ENCODE peak calls at places on chromosomes 12 and 14, in six cellular contexts. G is OCI-LY7, W is fibroblast of mammary gland, J is hepatocyte, Y is neural progenitor cell, M is kidney. Z is an unnamed sample.
A peak's percentile ranks its signal among the peaks of the same experiment; 100 is the strongest.

GRCh38 chr12:117090816-117091711 is 8.2 kb downstream of the TESC start:
- DNase-seq in G (no peak), W (no peak), J (no peak), Y (no peak), M (peak; percentile 91), Z (no peak)

GRCh38 chr14:26808407-26808806 is 210.6 kb upstream of the NOVA1 start:
- DNase-seq in G (no peak), W (peak; percentile 61), J (no peak), Y (no peak), M (no peak), Z (no peak)

GRCh38 chr12:29726321-29726692 is 57.4 kb downstream of the TMTC1 start:
- DNase-seq in G (no peak), W (peak; percentile 67), J (no peak), Y (no peak), M (no peak), Z (peak; percentile 14)

GRCh38 chr14:65164825-65165135 is 62.5 kb upstream of the MAX start:
- DNase-seq in G (no peak), W (no peak), J (no peak), Y (no peak), M (no peak), Z (no peak)

GRCh38 chr14:20306079-20306423 is 300 bp upstream of the TTC5 start:
- DNase-seq in G (no peak), W (no peak), J (no peak), Y (no peak), M (no peak), Z (no peak)

GRCh38 chr14:51443195-51444018 is 203.4 kb downstream of the TMX1 start:
- DNase-seq in G (no peak), W (peak; percentile 81), J (no peak), Y (no peak), M (no peak), Z (no peak)

GRCh38 chr14:64209428-64210165 is 84.6 kb downstream of the ESR2 start:
- DNase-seq in G (no peak), W (peak; percentile 19), J (no peak), Y (no peak), M (peak; percentile 87), Z (no peak)

GRCh38 chr12:43444940-43445564 is 107.0 kb downstream of the ADAMTS20 start:
- DNase-seq in G (peak; percentile 57), W (peak; percentile 70), J (peak; percentile 78), Y (peak; percentile 74), M (no peak), Z (peak; percentile 65)

GRCh38 chr12:112159146-112159541 is 33.8 kb downstream of the TRAFD1 start:
- DNase-seq in G (no peak), W (no peak), J (no peak), Y (no peak), M (no peak), Z (no peak)

GRCh38 chr14:68929623-68930307 is 49.3 kb downstream of the ACTN1 start:
- DNase-seq in G (no peak), W (no peak), J (no peak), Y (no peak), M (peak; percentile 45), Z (no peak)

GRCh38 chr14:68932686-68933085 is 46.4 kb downstream of the ACTN1 start:
- DNase-seq in G (no peak), W (no peak), J (no peak), Y (no peak), M (peak; percentile 13), Z (no peak)

GRCh38 chr14:68932219-68932618 is 46.9 kb downstream of the ACTN1 start:
- DNase-seq in G (no peak), W (peak; percentile 76), J (no peak), Y (no peak), M (peak; percentile 9), Z (no peak)

GRCh38 chr14:68931063-68931462 is 48.0 kb downstream of the ACTN1 start:
- DNase-seq in G (no peak), W (no peak), J (no peak), Y (no peak), M (no peak), Z (no peak)

DNA sequence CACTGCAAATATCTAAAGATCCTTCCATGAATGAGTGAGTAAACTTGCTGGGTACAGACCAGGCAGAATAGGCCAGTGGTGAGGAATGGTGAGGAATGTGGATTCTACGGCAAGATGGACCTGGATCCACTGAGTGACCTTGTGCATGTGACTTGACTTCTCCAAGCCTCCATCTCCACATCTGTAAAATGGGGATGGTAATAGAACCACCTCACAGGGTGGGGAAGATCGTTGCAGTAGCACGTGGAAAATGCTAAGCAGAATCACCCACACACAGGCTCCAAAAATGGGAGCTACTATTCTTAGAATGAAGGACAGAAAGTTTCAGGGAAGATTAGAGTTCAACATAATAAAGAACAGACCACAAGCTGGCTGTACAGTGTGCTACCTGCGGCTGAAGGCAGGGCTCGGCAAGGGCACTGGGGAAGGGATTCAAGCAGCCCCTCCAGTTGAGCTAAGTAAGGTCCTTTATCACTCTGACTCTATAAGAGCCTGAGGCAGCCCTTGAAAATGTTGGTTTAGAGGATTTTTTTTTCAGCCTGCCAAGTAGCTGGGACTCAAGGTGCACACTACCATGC is 47.5 kb downstream of the ACTN1 start:
- DNase-seq in G (no peak), W (no peak), J (no peak), Y (no peak), M (no peak), Z (no peak)
- TF ChIP-seq CTCF in G (no peak), W (no peak), J (no peak), Y (no peak), M (no peak), Z (no peak)

DNA sequence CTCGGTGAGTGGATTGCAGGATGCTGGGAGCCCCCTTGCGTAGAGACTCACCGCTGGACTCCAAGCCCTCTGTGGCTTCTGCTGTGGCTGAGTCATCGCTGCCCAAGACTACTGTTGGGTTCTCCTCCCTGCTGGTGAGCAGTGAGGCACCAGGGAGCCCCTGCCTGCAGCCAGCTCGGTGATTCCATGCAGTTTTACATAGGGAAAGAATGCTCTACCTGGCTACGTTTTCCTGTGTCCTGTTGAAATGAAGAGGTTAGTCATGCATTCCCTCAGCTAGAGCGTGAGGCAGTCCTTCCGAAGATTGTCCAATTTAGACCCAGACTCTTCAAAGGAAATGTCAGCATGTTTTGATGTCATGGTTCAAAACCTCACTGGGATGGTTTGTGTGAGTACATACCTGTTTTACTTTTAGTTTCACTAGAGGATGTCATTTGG is 28.2 kb downstream of the TRAF3 start:
- DNase-seq in G (no peak), W (peak; percentile 51), J (no peak), Y (no peak), M (no peak), Z (no peak)
- TF ChIP-seq CTCF in G (no peak), W (no peak), J (no peak), Y (no peak), M (no peak), Z (no peak)

GRCh38 chr14:103551338-103551762 is 11.1 kb downstream of the BAG5 start:
- DNase-seq in G (no peak), W (peak; percentile 39), J (no peak), Y (no peak), M (peak; percentile 82), Z (no peak)

GRCh38 chr14:103550451-103551337 is 11.8 kb downstream of the BAG5 start:
- DNase-seq in G (no peak), W (no peak), J (no peak), Y (no peak), M (peak; percentile 92), Z (no peak)

GRCh38 chr14:103548463-103549351 is 13.8 kb downstream of the BAG5 start:
- DNase-seq in G (no peak), W (no peak), J (no peak), Y (no peak), M (peak; percentile 75), Z (no peak)

GRCh38 chr14:103547941-103548462 is 14.5 kb downstream of the BAG5 start:
- DNase-seq in G (no peak), W (no peak), J (no peak), Y (no peak), M (peak; percentile 56), Z (no peak)

GRCh38 chr14:103549361-103550311 is 12.8 kb downstream of the BAG5 start:
- DNase-seq in G (no peak), W (no peak), J (no peak), Y (no peak), M (peak; percentile 83), Z (no peak)
- TF ChIP-seq CTCF in G (no peak), W (no peak), J (no peak), Y (no peak), M (no peak), Z (no peak)

GRCh38 chr14:105664691-105665090 is 138.3 kb downstream of the TMEM121 start:
- DNase-seq in G (no peak), W (no peak), J (no peak), Y (no peak), M (peak; percentile 64), Z (no peak)

GRCh38 chr14:105665247-105665950 is 139.0 kb downstream of the TMEM121 start:
- DNase-seq in G (no peak), W (no peak), J (no peak), Y (no peak), M (peak; percentile 47), Z (no peak)

GRCh38 chr14:105665951-105666277 is 139.5 kb downstream of the TMEM121 start:
- DNase-seq in G (no peak), W (no peak), J (no peak), Y (no peak), M (no peak), Z (no peak)

GRCh38 chr14:105659935-105660527 is 133.6 kb downstream of the TMEM121 start:
- DNase-seq in G (no peak), W (no peak), J (no peak), Y (no peak), M (no peak), Z (no peak)

DNA sequence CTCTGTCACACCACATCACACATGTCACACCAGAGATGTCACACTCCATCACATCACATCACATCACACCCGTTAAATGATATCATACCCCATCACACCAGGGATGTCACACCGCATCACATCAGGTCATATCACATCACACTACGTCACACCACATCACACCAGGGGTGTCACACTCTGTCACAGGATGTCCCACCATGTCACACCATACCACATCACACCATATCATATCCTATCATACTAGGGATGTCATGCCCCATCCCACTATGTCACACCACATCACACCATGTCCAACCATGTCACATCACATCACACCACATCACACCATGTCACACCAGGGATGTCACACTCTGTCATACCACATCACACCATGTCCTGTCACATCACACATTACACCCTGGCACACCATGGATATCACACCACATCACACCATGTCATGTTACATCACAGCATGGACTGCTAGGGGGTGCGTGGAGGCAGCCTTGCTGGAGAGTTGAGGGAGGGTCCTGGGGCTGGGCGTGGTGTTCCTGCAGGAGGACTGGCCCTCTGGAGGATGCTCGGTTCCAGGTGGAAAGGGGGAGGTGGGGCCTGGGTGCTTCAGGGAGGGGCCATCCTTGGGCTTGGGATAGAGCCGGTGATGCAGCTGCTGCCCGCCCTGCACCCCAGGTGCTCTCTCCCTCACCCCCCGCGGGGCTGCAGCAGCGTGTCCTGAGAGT is 134.6 kb downstream of the TMEM121 start:
- DNase-seq in G (no peak), W (no peak), J (no peak), Y (no peak), M (no peak), Z (no peak)
- TF ChIP-seq CTCF in G (no peak), W (no peak), J (no peak), Y (no peak), M (no peak), Z (no peak)

Z was measured in A673.